ENCODE peak calls at places on chromosomes 5 and 9, in four cellular contexts. One of them, this sample, is unnamed.

GRCh38 chr5:176899946-176900782 is 1.0 kb upstream of the HK3 start:
- DNase-seq in GDM1: no peak
- DNase-seq in bronchial epithelial cell: no peak
- DNase-seq in hepatocyte: no peak
- DNase-seq in this sample: no peak

GRCh38 chr5:74035521-74035937 is 409.5 kb downstream of the ARHGEF28 start:
- DNase-seq in hepatocyte: peak
- DNase-seq in GDM1: no peak
- DNase-seq in bronchial epithelial cell: peak
- DNase-seq in this sample: no peak

GRCh38 chr5:68395844-68396523 is 180.4 kb downstream of the PIK3R1 start:
- DNase-seq in GDM1: no peak
- DNase-seq in bronchial epithelial cell: peak
- DNase-seq in hepatocyte: peak
- DNase-seq in this sample: no peak

GRCh38 chr9:126805546-126806262 is 864 bp downstream of the ZBTB43 start:
- DNase-seq in bronchial epithelial cell: peak
- DNase-seq in GDM1: peak
- DNase-seq in hepatocyte: peak
- DNase-seq in this sample: peak

GRCh38 chr5:57332350-57332749 is 150.3 kb downstream of the ACTBL2 start:
- DNase-seq in bronchial epithelial cell: no peak
- DNase-seq in hepatocyte: no peak
- DNase-seq in GDM1: no peak
- DNase-seq in this sample: no peak

GRCh38 chr5:76701298-76701697 is 14.6 kb upstream of the F2R start:
- DNase-seq in GDM1: no peak
- DNase-seq in bronchial epithelial cell: peak
- DNase-seq in hepatocyte: no peak
- DNase-seq in this sample: no peak

GRCh38 chr5:80957031-80957761 is 3.0 kb upstream of the RASGRF2 start:
- DNase-seq in bronchial epithelial cell: no peak
- DNase-seq in GDM1: no peak
- DNase-seq in hepatocyte: no peak
- DNase-seq in this sample: no peak

GRCh38 chr9:129595903-129596540 is 24.9 kb downstream of the C9orf50 start:
- DNase-seq in bronchial epithelial cell: no peak
- DNase-seq in hepatocyte: no peak
- DNase-seq in GDM1: peak
- DNase-seq in this sample: no peak

GRCh38 chr9:104746285-104746684 is 1.2 kb upstream of the NIPSNAP3A start:
- DNase-seq in GDM1: no peak
- DNase-seq in bronchial epithelial cell: no peak
- DNase-seq in hepatocyte: no peak
- DNase-seq in this sample: no peak

GRCh38 chr9:113621309-113621791 is 157.8 kb downstream of the RGS3 start:
- DNase-seq in GDM1: no peak
- DNase-seq in bronchial epithelial cell: no peak
- DNase-seq in hepatocyte: peak
- DNase-seq in this sample: no peak

GRCh38 chr9:105881654-105882349 is 187.5 kb downstream of the TMEM38B start:
- DNase-seq in hepatocyte: peak
- DNase-seq in bronchial epithelial cell: peak
- DNase-seq in GDM1: peak
- DNase-seq in this sample: peak

GRCh38 chr9:22986556-22986955 is 539.9 kb downstream of the DMRTA1 start:
- DNase-seq in GDM1: no peak
- DNase-seq in bronchial epithelial cell: no peak
- DNase-seq in hepatocyte: no peak
- DNase-seq in this sample: no peak

GRCh38 chr9:26919698-26920097 is 27.1 kb upstream of the CAAP1 start:
- DNase-seq in GDM1: no peak
- DNase-seq in bronchial epithelial cell: no peak
- DNase-seq in hepatocyte: no peak
- DNase-seq in this sample: no peak

GRCh38 chr9:122053056-122053455 is 40.1 kb downstream of the TTLL11 start:
- DNase-seq in bronchial epithelial cell: no peak
- DNase-seq in GDM1: no peak
- DNase-seq in hepatocyte: no peak
- DNase-seq in this sample: no peak

GRCh38 chr9:133490865-133491655 is 12.2 kb upstream of the SLC2A6 start:
- DNase-seq in GDM1: no peak
- DNase-seq in hepatocyte: no peak
- DNase-seq in bronchial epithelial cell: no peak
- DNase-seq in this sample: peak

GRCh38 chr5:81420039-81420667 is 26.2 kb upstream of the ACOT12 start:
- DNase-seq in hepatocyte: no peak
- DNase-seq in bronchial epithelial cell: peak
- DNase-seq in GDM1: peak
- DNase-seq in this sample: no peak

GRCh38 chr9:38047301-38048251 is 21.5 kb downstream of the SHB start:
- DNase-seq in GDM1: no peak
- DNase-seq in hepatocyte: peak
- DNase-seq in bronchial epithelial cell: peak
- DNase-seq in this sample: no peak

GRCh38 chr9:95773061-95773433 is 102.4 kb upstream of the ERCC6L2 start:
- DNase-seq in bronchial epithelial cell: no peak
- DNase-seq in hepatocyte: no peak
- DNase-seq in GDM1: no peak
- DNase-seq in this sample: no peak

GRCh38 chr5:98248949-98249348 is 524.5 kb upstream of the RGMB start:
- DNase-seq in hepatocyte: no peak
- DNase-seq in GDM1: no peak
- DNase-seq in bronchial epithelial cell: peak
- DNase-seq in this sample: no peak

GRCh38 chr5:179668404-179668803 is 12.4 kb downstream of the CBY3 start:
- DNase-seq in hepatocyte: peak
- DNase-seq in bronchial epithelial cell: peak
- DNase-seq in GDM1: peak
- DNase-seq in this sample: peak

GRCh38 chr5:137179203-137179602 is 319.9 kb downstream of the SPOCK1 start:
- DNase-seq in GDM1: no peak
- DNase-seq in bronchial epithelial cell: no peak
- DNase-seq in hepatocyte: no peak
- DNase-seq in this sample: no peak

GRCh38 chr9:117718085-117718484 is 13.9 kb downstream of the TLR4 start:
- DNase-seq in bronchial epithelial cell: peak
- DNase-seq in GDM1: peak
- DNase-seq in hepatocyte: no peak
- DNase-seq in this sample: no peak

GRCh38 chr5:147485814-147486213 is 24.1 kb downstream of the DPYSL3 start:
- DNase-seq in hepatocyte: no peak
- DNase-seq in bronchial epithelial cell: no peak
- DNase-seq in GDM1: no peak
- DNase-seq in this sample: no peak

GRCh38 chr5:173592050-173592669 is 24.3 kb downstream of the BOD1 start:
- DNase-seq in bronchial epithelial cell: no peak
- DNase-seq in hepatocyte: no peak
- DNase-seq in GDM1: no peak
- DNase-seq in this sample: no peak

GRCh38 chr5:38541174-38541724 is 15.2 kb downstream of the LIFR start:
- DNase-seq in bronchial epithelial cell: peak
- DNase-seq in GDM1: no peak
- DNase-seq in hepatocyte: no peak
- DNase-seq in this sample: no peak

GRCh38 chr9:136399176-136400037 is 563 bp downstream of the SNAPC4 start:
- DNase-seq in GDM1: no peak
- DNase-seq in bronchial epithelial cell: peak
- DNase-seq in hepatocyte: peak
- DNase-seq in this sample: no peak

GRCh38 chr9:8486095-8486494 is 686.5 kb upstream of the DMAC1 start:
- DNase-seq in bronchial epithelial cell: peak
- DNase-seq in GDM1: peak
- DNase-seq in hepatocyte: peak
- DNase-seq in this sample: peak

GRCh38 chr5:98570661-98571181 is 202.7 kb upstream of the RGMB start:
- DNase-seq in GDM1: no peak
- DNase-seq in hepatocyte: no peak
- DNase-seq in bronchial epithelial cell: no peak
- DNase-seq in this sample: peak

GRCh38 chr9:123390337-123391135 is 34.5 kb downstream of the CRB2 start:
- DNase-seq in GDM1: no peak
- DNase-seq in bronchial epithelial cell: no peak
- DNase-seq in hepatocyte: no peak
- DNase-seq in this sample: no peak

This sample was measured in glutamatergic neuron.